ENCODE peak calls at places on chromosomes 1 and 21, in eight cellular contexts. W, H, D, B, Z, P, C and V are unnamed samples.
A peak's percentile ranks its signal among the peaks of the same experiment; 100 is the strongest.

GRCh38 chr1:61498342-61498741 is 226.6 kb downstream of the TM2D1 start:
- DNase-seq in Z (no peak), B (no peak), H (no peak), D (no peak), P (no peak), C (no peak), W (no peak), V (no peak)

GRCh38 chr1:24203404-24203803 is 16.3 kb upstream of the IFNLR1 start:
- DNase-seq in H (no peak), W (no peak), D (no peak), Z (no peak), B (no peak), C (no peak), P (no peak), V (no peak)

GRCh38 chr1:113096493-113096892 is 23.5 kb downstream of the LRIG2 start:
- DNase-seq in P (no peak), W (no peak), Z (no peak), H (no peak), D (no peak), B (no peak), C (no peak), V (no peak)

GRCh38 chr1:177181631-177182291 is 11.0 kb downstream of the BRINP2 start:
- DNase-seq in W (peak; percentile 55), H (no peak), C (peak; percentile 61), B (no peak), Z (peak; percentile 47), P (peak; percentile 65), D (peak; percentile 30), V (peak; percentile 92)

GRCh38 chr1:52602328-52603300 is at the start of gene GPX7:
- DNase-seq in D (peak; percentile 25), B (peak; percentile 2), Z (peak; percentile 56), H (peak; percentile 38), C (peak; percentile 63), P (peak; percentile 43), W (no peak), V (peak; percentile 77)

GRCh38 chr21:42230636-42231035 is 11.7 kb downstream of the ABCG1 start:
- DNase-seq in Z (no peak), C (no peak), H (no peak), B (no peak), D (no peak), P (no peak), W (no peak), V (no peak)

GRCh38 chr1:168032048-168032447 is 95.2 kb upstream of the MPC2 start:
- DNase-seq in C (no peak), W (no peak), Z (no peak), P (no peak), D (no peak), B (no peak), H (no peak), V (no peak)

GRCh38 chr1:81254068-81254467 is 546.7 kb upstream of the ADGRL2 start:
- DNase-seq in D (no peak), H (no peak), Z (no peak), W (no peak), C (no peak), P (no peak), B (no peak), V (no peak)

GRCh38 chr1:94807742-94808491 is 12.2 kb upstream of the SLC44A3 start:
- DNase-seq in Z (no peak), B (no peak), C (no peak), P (no peak), W (no peak), D (no peak), H (no peak), V (no peak)

GRCh38 chr1:19643602-19644419 is at the start of gene NBL1:
- DNase-seq in Z (peak; percentile 48), D (peak; percentile 72), W (no peak), B (peak; percentile 39), P (no peak), C (peak; percentile 87), H (peak; percentile 59), V (peak; percentile 65)

GRCh38 chr1:31372961-31373896 is at the start of gene FABP3:
- DNase-seq in Z (peak; percentile 64), H (no peak), B (no peak), W (peak; percentile 63), C (peak; percentile 91), P (peak; percentile 76), D (peak; percentile 80), V (peak; percentile 97)

GRCh38 chr21:45857761-45858160 is 123.8 kb upstream of the COL6A1 start:
- DNase-seq in B (no peak), Z (no peak), W (peak; percentile 13), D (no peak), H (no peak), P (no peak), C (no peak), V (no peak)

GRCh38 chr1:147826259-147826658 is 65.9 kb upstream of the GJA5 start:
- DNase-seq in P (no peak), Z (no peak), B (no peak), D (no peak), C (no peak), H (no peak), W (no peak), V (no peak)

GRCh38 chr1:180309338-180309737 is 79.3 kb downstream of the LHX4 start:
- DNase-seq in D (no peak), H (no peak), B (no peak), W (no peak), P (no peak), C (no peak), Z (peak; percentile 56), V (no peak)

GRCh38 chr21:34884346-34884929 is 164.7 kb downstream of the RUNX1 start:
- DNase-seq in B (no peak), Z (peak; percentile 25), P (no peak), W (no peak), D (no peak), C (no peak), H (no peak), V (no peak)

GRCh38 chr1:11802616-11802972 is 3.2 kb downstream of the MTHFR start:
- DNase-seq in Z (no peak), B (no peak), P (no peak), W (no peak), H (no peak), D (peak; percentile 59), C (peak; percentile 63), V (peak; percentile 55)

GRCh38 chr1:216849141-216849540 is 125.9 kb upstream of the ESRRG start:
- DNase-seq in D (no peak), P (no peak), B (no peak), Z (no peak), H (no peak), W (no peak), C (no peak), V (no peak)

GRCh38 chr1:200415693-200416593 is 6.1 kb upstream of the ZNF281 start:
- DNase-seq in P (no peak), C (peak; percentile 41), H (no peak), D (peak; percentile 90), Z (peak; percentile 98), B (no peak), W (no peak), V (no peak)

GRCh38 chr1:33094971-33095604 is 14.1 kb downstream of the AZIN2 start:
- DNase-seq in C (no peak), H (no peak), W (no peak), P (peak; percentile 14), Z (peak; percentile 82), D (peak; percentile 38), B (no peak), V (peak; percentile 87)

GRCh38 chr1:44464361-44464760 is 59.3 kb downstream of the RNF220 start:
- DNase-seq in C (no peak), B (no peak), P (no peak), H (no peak), W (no peak), D (no peak), Z (peak; percentile 15), V (no peak)

GRCh38 chr1:115331531-115332331 is 6.3 kb downstream of the NGF start:
- DNase-seq in H (no peak), P (no peak), D (no peak), C (no peak), Z (peak; percentile 57), B (no peak), W (no peak), V (no peak)

GRCh38 chr1:920008-920407 is 3.7 kb upstream of the SAMD11 start:
- DNase-seq in Z (no peak), D (no peak), C (peak; percentile 47), H (no peak), B (no peak), P (no peak), W (no peak), V (no peak)

GRCh38 chr1:119373465-119373864 is 4.9 kb downstream of the HAO2 start:
- DNase-seq in B (no peak), C (no peak), P (no peak), Z (peak; percentile 54), W (no peak), D (no peak), H (no peak), V (no peak)

GRCh38 chr21:32329776-32330175 is 31.1 kb downstream of the MRAP start:
- DNase-seq in Z (peak; percentile 59), B (no peak), W (no peak), H (no peak), C (no peak), D (no peak), P (no peak), V (no peak)

GRCh38 chr1:240285541-240285940 is 193.9 kb downstream of the FMN2 start:
- DNase-seq in C (no peak), P (no peak), W (no peak), D (no peak), Z (peak; percentile 97), B (no peak), H (no peak), V (no peak)

GRCh38 chr1:203681739-203682138 is 55.1 kb downstream of the ATP2B4 start:
- DNase-seq in C (no peak), D (no peak), B (no peak), P (no peak), Z (no peak), H (no peak), W (no peak), V (no peak)

GRCh38 chr1:10848109-10848684 is 51.8 kb upstream of the CASZ1 start:
- DNase-seq in P (no peak), D (no peak), W (no peak), C (no peak), B (no peak), H (no peak), Z (no peak), V (no peak)

GRCh38 chr1:65079941-65080340 is 68.1 kb upstream of the AK4 start:
- DNase-seq in W (no peak), Z (peak; percentile 84), B (no peak), P (no peak), H (no peak), D (no peak), C (no peak), V (no peak)

GRCh38 chr1:37808369-37809319 is 636 bp upstream of the YRDC start:
- DNase-seq in C (peak; percentile 80), Z (peak; percentile 69), H (no peak), W (peak; percentile 93), D (peak; percentile 48), P (peak; percentile 89), B (no peak), V (peak; percentile 59)